ENCODE peak calls at places on chromosomes 16 and 17, in seven cellular contexts. One of them, this sample, is unnamed.

GRCh38 chr17:38687291-38687690 is 12.5 kb upstream of the EPOP start:
- DNase-seq in HCT116: no peak
- DNase-seq in H9: no peak
- DNase-seq in thoracic aorta: no peak
- DNase-seq in IMR-90: peak
- DNase-seq in left ventricle myocardium inferior: no peak
- DNase-seq in keratinocyte: no peak
- DNase-seq in this sample: no peak

GRCh38 chr17:73261952-73262675 is 434 bp upstream of the CPSF4L start:
- DNase-seq in HCT116: no peak
- DNase-seq in H9: no peak
- DNase-seq in thoracic aorta: no peak
- DNase-seq in IMR-90: no peak
- DNase-seq in left ventricle myocardium inferior: no peak
- DNase-seq in keratinocyte: no peak
- DNase-seq in this sample: no peak

GRCh38 chr17:74493381-74493833 is 27.0 kb downstream of the CD300A start:
- DNase-seq in HCT116: peak
- DNase-seq in H9: peak
- DNase-seq in thoracic aorta: no peak
- DNase-seq in IMR-90: peak
- DNase-seq in left ventricle myocardium inferior: peak
- DNase-seq in keratinocyte: no peak
- DNase-seq in this sample: peak

GRCh38 chr17:45223541-45224528 is 2.1 kb downstream of the FMNL1 start:
- DNase-seq in HCT116: no peak
- DNase-seq in H9: no peak
- DNase-seq in thoracic aorta: no peak
- DNase-seq in IMR-90: no peak
- DNase-seq in left ventricle myocardium inferior: no peak
- DNase-seq in keratinocyte: no peak
- DNase-seq in this sample: no peak

GRCh38 chr17:2357931-2358434 is 20.7 kb downstream of the SGSM2 start:
- DNase-seq in HCT116: no peak
- DNase-seq in H9: no peak
- DNase-seq in thoracic aorta: no peak
- DNase-seq in IMR-90: no peak
- DNase-seq in left ventricle myocardium inferior: no peak
- DNase-seq in keratinocyte: no peak
- DNase-seq in this sample: no peak

GRCh38 chr16:78436023-78436422 is 336.6 kb downstream of the WWOX start:
- DNase-seq in HCT116: no peak
- DNase-seq in H9: no peak
- DNase-seq in thoracic aorta: no peak
- DNase-seq in IMR-90: no peak
- DNase-seq in left ventricle myocardium inferior: no peak
- DNase-seq in keratinocyte: no peak
- DNase-seq in this sample: no peak

GRCh38 chr16:4373909-4374742 is 2.5 kb downstream of the VASN start:
- DNase-seq in HCT116: no peak
- DNase-seq in H9: peak
- DNase-seq in thoracic aorta: peak
- DNase-seq in IMR-90: peak
- DNase-seq in left ventricle myocardium inferior: peak
- DNase-seq in keratinocyte: no peak
- DNase-seq in this sample: peak

GRCh38 chr16:89737341-89738071 is 16.2 kb downstream of the ZNF276 start:
- DNase-seq in HCT116: no peak
- DNase-seq in H9: no peak
- DNase-seq in thoracic aorta: no peak
- DNase-seq in IMR-90: no peak
- DNase-seq in left ventricle myocardium inferior: no peak
- DNase-seq in keratinocyte: no peak
- DNase-seq in this sample: no peak

GRCh38 chr16:49350265-49351103 is 23.1 kb upstream of the C16orf78 start:
- DNase-seq in HCT116: peak
- DNase-seq in H9: peak
- DNase-seq in thoracic aorta: no peak
- DNase-seq in IMR-90: peak
- DNase-seq in left ventricle myocardium inferior: peak
- DNase-seq in keratinocyte: no peak
- DNase-seq in this sample: peak

GRCh38 chr17:44247346-44248219 is 20.4 kb downstream of the SLC4A1 start:
- DNase-seq in HCT116: no peak
- DNase-seq in H9: no peak
- DNase-seq in thoracic aorta: no peak
- DNase-seq in IMR-90: no peak
- DNase-seq in left ventricle myocardium inferior: peak
- DNase-seq in keratinocyte: no peak
- DNase-seq in this sample: no peak

GRCh38 chr16:75372236-75372856 is 61.0 kb downstream of the CFDP1 start:
- DNase-seq in HCT116: no peak
- DNase-seq in H9: no peak
- DNase-seq in thoracic aorta: no peak
- DNase-seq in IMR-90: peak
- DNase-seq in left ventricle myocardium inferior: no peak
- DNase-seq in keratinocyte: no peak
- DNase-seq in this sample: no peak

GRCh38 chr16:21501869-21502667 is 97.3 kb upstream of the METTL9 start:
- DNase-seq in HCT116: peak
- DNase-seq in H9: peak
- DNase-seq in thoracic aorta: peak
- DNase-seq in IMR-90: peak
- DNase-seq in left ventricle myocardium inferior: peak
- DNase-seq in keratinocyte: peak
- DNase-seq in this sample: peak

GRCh38 chr17:17844079-17844478 is 7.3 kb upstream of the SREBF1 start:
- DNase-seq in HCT116: no peak
- DNase-seq in H9: no peak
- DNase-seq in thoracic aorta: no peak
- DNase-seq in IMR-90: no peak
- DNase-seq in left ventricle myocardium inferior: no peak
- DNase-seq in keratinocyte: no peak
- DNase-seq in this sample: no peak

GRCh38 chr16:4506450-4506849 is 30.3 kb downstream of the HMOX2 start:
- DNase-seq in HCT116: peak
- DNase-seq in H9: peak
- DNase-seq in thoracic aorta: no peak
- DNase-seq in IMR-90: peak
- DNase-seq in left ventricle myocardium inferior: no peak
- DNase-seq in keratinocyte: no peak
- DNase-seq in this sample: peak

GRCh38 chr16:4682616-4683254 is 10.6 kb upstream of the NUDT16L1 start:
- DNase-seq in HCT116: no peak
- DNase-seq in H9: peak
- DNase-seq in thoracic aorta: no peak
- DNase-seq in IMR-90: peak
- DNase-seq in left ventricle myocardium inferior: no peak
- DNase-seq in keratinocyte: no peak
- DNase-seq in this sample: no peak

GRCh38 chr17:16215965-16216316 is 607 bp upstream of the NCOR1 start:
- DNase-seq in HCT116: peak
- DNase-seq in H9: peak
- DNase-seq in thoracic aorta: no peak
- DNase-seq in IMR-90: no peak
- DNase-seq in left ventricle myocardium inferior: no peak
- DNase-seq in keratinocyte: no peak
- DNase-seq in this sample: no peak

GRCh38 chr17:60091109-60091508 is 12.4 kb upstream of the HEATR6 start:
- DNase-seq in HCT116: no peak
- DNase-seq in H9: no peak
- DNase-seq in thoracic aorta: no peak
- DNase-seq in IMR-90: no peak
- DNase-seq in left ventricle myocardium inferior: no peak
- DNase-seq in keratinocyte: no peak
- DNase-seq in this sample: no peak

GRCh38 chr16:70700101-70701020 is 14.5 kb upstream of the MTSS2 start:
- DNase-seq in HCT116: no peak
- DNase-seq in H9: no peak
- DNase-seq in thoracic aorta: no peak
- DNase-seq in IMR-90: no peak
- DNase-seq in left ventricle myocardium inferior: peak
- DNase-seq in keratinocyte: no peak
- DNase-seq in this sample: peak

GRCh38 chr17:38921756-38922411 is 3.5 kb upstream of the LASP1NB start:
- DNase-seq in HCT116: no peak
- DNase-seq in H9: no peak
- DNase-seq in thoracic aorta: no peak
- DNase-seq in IMR-90: no peak
- DNase-seq in left ventricle myocardium inferior: no peak
- DNase-seq in keratinocyte: no peak
- DNase-seq in this sample: no peak

GRCh38 chr16:11393861-11394592 is 48.8 kb downstream of the RMI2 start:
- DNase-seq in HCT116: no peak
- DNase-seq in H9: no peak
- DNase-seq in thoracic aorta: no peak
- DNase-seq in IMR-90: no peak
- DNase-seq in left ventricle myocardium inferior: no peak
- DNase-seq in keratinocyte: no peak
- DNase-seq in this sample: no peak

GRCh38 chr16:56789360-56789759 is 59.4 kb downstream of the NUP93 start:
- DNase-seq in HCT116: peak
- DNase-seq in H9: no peak
- DNase-seq in thoracic aorta: no peak
- DNase-seq in IMR-90: peak
- DNase-seq in left ventricle myocardium inferior: no peak
- DNase-seq in keratinocyte: no peak
- DNase-seq in this sample: peak

GRCh38 chr17:34579979-34580684 is 750 bp downstream of the TMEM132E start:
- DNase-seq in HCT116: no peak
- DNase-seq in H9: peak
- DNase-seq in thoracic aorta: no peak
- DNase-seq in IMR-90: no peak
- DNase-seq in left ventricle myocardium inferior: peak
- DNase-seq in keratinocyte: no peak
- DNase-seq in this sample: no peak

GRCh38 chr16:89905511-89906140 is 13.0 kb upstream of the MC1R start:
- DNase-seq in HCT116: no peak
- DNase-seq in H9: no peak
- DNase-seq in thoracic aorta: no peak
- DNase-seq in IMR-90: no peak
- DNase-seq in left ventricle myocardium inferior: no peak
- DNase-seq in keratinocyte: no peak
- DNase-seq in this sample: no peak

GRCh38 chr17:13321932-13322701 is 279.6 kb downstream of the HS3ST3A1 start:
- DNase-seq in HCT116: no peak
- DNase-seq in H9: no peak
- DNase-seq in thoracic aorta: no peak
- DNase-seq in IMR-90: no peak
- DNase-seq in left ventricle myocardium inferior: no peak
- DNase-seq in keratinocyte: no peak
- DNase-seq in this sample: no peak

GRCh38 chr17:36004604-36005003 is 3.3 kb upstream of the CCL15 start:
- DNase-seq in HCT116: no peak
- DNase-seq in H9: no peak
- DNase-seq in thoracic aorta: no peak
- DNase-seq in IMR-90: no peak
- DNase-seq in left ventricle myocardium inferior: no peak
- DNase-seq in keratinocyte: no peak
- DNase-seq in this sample: no peak

GRCh38 chr17:36000730-36001108 is 634 bp downstream of the CCL15 start:
- DNase-seq in HCT116: no peak
- DNase-seq in H9: peak
- DNase-seq in thoracic aorta: no peak
- DNase-seq in IMR-90: no peak
- DNase-seq in left ventricle myocardium inferior: no peak
- DNase-seq in keratinocyte: no peak
- DNase-seq in this sample: no peak

GRCh38 chr17:36001109-36001735 is at the start of gene CCL15:
- DNase-seq in HCT116: no peak
- DNase-seq in H9: peak
- DNase-seq in thoracic aorta: no peak
- DNase-seq in IMR-90: no peak
- DNase-seq in left ventricle myocardium inferior: no peak
- DNase-seq in keratinocyte: no peak
- DNase-seq in this sample: no peak

GRCh38 chr17:36001862-36002603 is 680 bp upstream of the CCL15 start:
- DNase-seq in HCT116: no peak
- DNase-seq in H9: peak
- DNase-seq in thoracic aorta: no peak
- DNase-seq in IMR-90: no peak
- DNase-seq in left ventricle myocardium inferior: no peak
- DNase-seq in keratinocyte: no peak
- DNase-seq in this sample: no peak

GRCh38 chr17:36002631-36003030 is 1.3 kb upstream of the CCL15 start:
- DNase-seq in HCT116: no peak
- DNase-seq in H9: peak
- DNase-seq in thoracic aorta: no peak
- DNase-seq in IMR-90: no peak
- DNase-seq in left ventricle myocardium inferior: no peak
- DNase-seq in keratinocyte: no peak
- DNase-seq in this sample: no peak
- TF ChIP-seq CTCF in HCT116: no peak
- TF ChIP-seq CTCF in H9: no peak
- TF ChIP-seq CTCF in thoracic aorta: no peak
- TF ChIP-seq CTCF in IMR-90: no peak
- TF ChIP-seq CTCF in left ventricle myocardium inferior: no peak
- TF ChIP-seq CTCF in keratinocyte: no peak
- TF ChIP-seq CTCF in this sample: no peak

DNA sequence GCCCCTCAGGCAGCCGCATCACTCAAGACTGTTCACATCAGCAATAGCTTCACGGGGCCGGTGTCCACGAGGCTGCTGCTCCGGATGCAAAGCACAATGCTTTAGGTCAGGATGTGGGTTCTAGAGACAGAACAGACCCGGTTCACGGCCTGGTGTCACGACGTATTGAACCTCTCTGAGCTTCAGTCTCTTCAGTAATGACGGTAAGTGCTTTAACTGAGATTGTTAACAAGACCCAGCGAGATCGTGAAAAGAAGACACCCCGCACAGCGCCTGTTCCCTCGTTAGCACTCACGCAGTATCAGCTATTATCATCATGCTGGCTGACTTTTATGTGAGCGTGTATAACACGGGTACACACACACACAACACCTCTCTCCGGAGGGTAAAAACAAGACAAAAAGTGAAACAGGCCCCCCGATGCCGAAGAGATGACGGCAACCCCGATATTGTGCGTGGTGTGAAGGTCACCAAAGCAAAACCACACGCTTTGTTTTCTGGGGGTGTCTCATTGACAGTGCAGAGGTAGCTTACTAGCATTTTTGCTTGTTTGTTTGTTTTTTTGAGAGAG is 21.4 kb upstream of the ABR start:
- DNase-seq in HCT116: no peak
- DNase-seq in H9: no peak
- DNase-seq in thoracic aorta: no peak
- DNase-seq in IMR-90: no peak
- DNase-seq in left ventricle myocardium inferior: no peak
- DNase-seq in keratinocyte: no peak
- DNase-seq in this sample: no peak
- H3K27ac ChIP-seq in HCT116: no peak
- H3K27ac ChIP-seq in H9: no peak
- H3K27ac ChIP-seq in thoracic aorta: no peak
- H3K27ac ChIP-seq in IMR-90: no peak
- H3K27ac ChIP-seq in left ventricle myocardium inferior: no peak
- H3K27ac ChIP-seq in keratinocyte: no peak
- H3K27ac ChIP-seq in this sample: no peak

GRCh38 chr17:11996722-11997146 is 541 bp downstream of the ZNF18 start:
- DNase-seq in HCT116: peak
- DNase-seq in H9: no peak
- DNase-seq in thoracic aorta: peak
- DNase-seq in IMR-90: peak
- DNase-seq in left ventricle myocardium inferior: no peak
- DNase-seq in keratinocyte: no peak
- DNase-seq in this sample: peak
- TF ChIP-seq CTCF in HCT116: no peak
- TF ChIP-seq CTCF in H9: no peak
- TF ChIP-seq CTCF in thoracic aorta: peak
- TF ChIP-seq CTCF in IMR-90: no peak
- TF ChIP-seq CTCF in left ventricle myocardium inferior: peak
- TF ChIP-seq CTCF in keratinocyte: no peak
- TF ChIP-seq CTCF in this sample: no peak

GRCh38 chr17:82278308-82278707 is 4.8 kb upstream of the CSNK1D start:
- DNase-seq in HCT116: no peak
- DNase-seq in H9: no peak
- DNase-seq in thoracic aorta: no peak
- DNase-seq in IMR-90: no peak
- DNase-seq in left ventricle myocardium inferior: no peak
- DNase-seq in keratinocyte: no peak
- DNase-seq in this sample: no peak
- H3K27ac ChIP-seq in HCT116: no peak
- H3K27ac ChIP-seq in H9: no peak
- H3K27ac ChIP-seq in thoracic aorta: no peak
- H3K27ac ChIP-seq in IMR-90: no peak
- H3K27ac ChIP-seq in left ventricle myocardium inferior: no peak
- H3K27ac ChIP-seq in keratinocyte: no peak
- H3K27ac ChIP-seq in this sample: peak

This sample was measured in RWPE1.